ENCODE peak calls at places on chromosomes 12 and 14, in eight cellular contexts. P is prostate gland, Z is fibroblast of villous mesenchyme, E is progenitor cell of endocrine pancreas, G is GM12865, V is stomach, D is RWPE1, X is psoas muscle. B is an unnamed sample.

GRCh38 chr12:70628701-70629480 is 8.3 kb downstream of the PTPRB start:
- DNase-seq in Z (no peak), P (no peak), V (no peak), E (no peak), D (no peak), G (no peak), X (no peak), B (no peak)

GRCh38 chr14:52112336-52113018 is 43.6 kb upstream of the NID2 start:
- DNase-seq in E (no peak), X (no peak), Z (no peak), G (no peak), V (no peak), P (no peak), D (no peak), B (no peak)

GRCh38 chr12:49370539-49370938 is 3.3 kb downstream of the SPATS2 start:
- DNase-seq in X (no peak), E (no peak), V (no peak), Z (no peak), P (no peak), D (no peak), G (no peak), B (no peak)

GRCh38 chr14:68655961-68656360 is 136.9 kb downstream of the ZFP36L1 start:
- DNase-seq in G (peak), P (no peak), V (no peak), E (no peak), X (no peak), D (no peak), Z (no peak), B (no peak)

GRCh38 chr12:62158416-62159360 is 101.5 kb upstream of the USP15 start:
- DNase-seq in G (no peak), E (no peak), P (no peak), X (no peak), V (no peak), Z (peak), D (no peak), B (no peak)

GRCh38 chr12:53709671-53710070 is 17.6 kb downstream of the CALCOCO1 start:
- DNase-seq in X (no peak), Z (no peak), E (no peak), V (no peak), P (no peak), G (no peak), D (no peak), B (no peak)

GRCh38 chr12:52605542-52605941 is 4.3 kb upstream of the KRT72 start:
- DNase-seq in Z (no peak), G (no peak), E (no peak), X (no peak), P (no peak), V (no peak), D (no peak), B (no peak)

GRCh38 chr14:52463375-52463774 is 88.9 kb downstream of the TXNDC16 start:
- DNase-seq in V (no peak), D (no peak), Z (no peak), P (no peak), E (no peak), X (no peak), G (no peak), B (no peak)

GRCh38 chr14:106586098-106586704 is 1059.8 kb downstream of the TMEM121 start:
- DNase-seq in X (no peak), D (peak), V (peak), G (peak), Z (no peak), E (no peak), P (no peak), B (peak)

GRCh38 chr14:73462078-73462715 is 3.9 kb upstream of the NUMB start:
- DNase-seq in G (no peak), D (no peak), P (peak), X (no peak), E (no peak), V (peak), Z (peak), B (no peak)

GRCh38 chr14:23025181-23025788 is 9.4 kb downstream of the PSMB5 start:
- DNase-seq in Z (no peak), P (no peak), G (no peak), X (no peak), E (no peak), V (no peak), D (no peak), B (no peak)

GRCh38 chr14:74913393-74913792 is 9.7 kb downstream of the RPS6KL1 start:
- DNase-seq in V (no peak), Z (no peak), D (no peak), E (no peak), G (no peak), X (no peak), P (no peak), B (no peak)

GRCh38 chr14:74912801-74913200 is 10.3 kb downstream of the RPS6KL1 start:
- DNase-seq in X (no peak), P (no peak), V (no peak), G (no peak), D (no peak), Z (no peak), E (no peak), B (no peak)

GRCh38 chr14:74915826-74916225 is 7.2 kb downstream of the RPS6KL1 start:
- DNase-seq in G (no peak), X (no peak), D (no peak), P (no peak), E (no peak), V (no peak), Z (no peak), B (no peak)

GRCh38 chr14:74915426-74915825 is 7.6 kb downstream of the RPS6KL1 start:
- DNase-seq in X (no peak), E (no peak), P (no peak), G (no peak), V (no peak), Z (no peak), D (no peak), B (no peak)

GRCh38 chr14:74913986-74914573 is 9.0 kb downstream of the RPS6KL1 start:
- DNase-seq in X (peak), G (peak), P (peak), E (peak), Z (peak), D (peak), V (peak), B (peak)
- TF ChIP-seq CTCF in X (peak), G (peak), P (peak), E (peak), Z (peak), D (peak), V (peak), B (peak)

GRCh38 chr12:6961278-6961694 is 9.2 kb downstream of the PHB2 start:
- DNase-seq in Z (peak), G (peak), X (peak), E (no peak), P (peak), V (peak), D (peak), B (peak)
- TF ChIP-seq CTCF in Z (no peak), G (no peak), X (no peak), E (no peak), P (no peak), V (no peak), D (no peak), B (no peak)

GRCh38 chr12:3468329-3468728 is 22.7 kb upstream of the PRMT8 start:
- DNase-seq in X (no peak), P (no peak), V (no peak), D (no peak), Z (no peak), G (no peak), E (no peak), B (no peak)
- TF ChIP-seq CTCF in X (no peak), P (no peak), V (no peak), D (no peak), Z (no peak), G (no peak), E (no peak), B (no peak)

GRCh38 chr12:128690641-128691040 is 133.1 kb downstream of the SLC15A4 start:
- DNase-seq in V (no peak), P (no peak), D (no peak), X (no peak), Z (no peak), E (no peak), G (no peak), B (no peak)
- TF ChIP-seq CTCF in V (no peak), P (no peak), D (no peak), X (no peak), Z (no peak), E (no peak), G (no peak), B (no peak)

DNA sequence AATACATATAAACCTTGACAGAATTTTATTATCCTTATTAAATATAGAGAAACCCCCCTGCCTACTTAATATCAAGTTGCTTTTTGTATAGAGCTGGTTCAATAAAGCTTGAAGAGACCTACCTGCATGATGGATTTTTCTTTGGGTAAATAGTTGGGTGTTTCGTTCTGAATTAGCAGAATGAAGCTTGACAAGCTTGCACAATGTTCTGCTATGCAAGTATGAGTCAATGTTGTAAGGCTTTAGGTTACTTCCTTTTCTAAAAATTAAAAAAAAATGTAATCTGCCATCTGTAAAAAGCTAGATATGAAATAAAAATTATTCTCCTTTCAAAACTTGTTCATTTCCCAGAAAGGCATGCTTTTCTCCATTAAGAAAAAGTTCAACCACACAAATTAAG is 1662.6 kb upstream of the SEL1L start:
- DNase-seq in E (no peak), X (no peak), G (no peak), P (no peak), D (no peak), Z (no peak), V (no peak), B (no peak)
- TF ChIP-seq CTCF in E (no peak), X (no peak), G (no peak), P (no peak), D (no peak), Z (no peak), V (no peak), B (no peak)

GRCh38 chr12:11892065-11892391 is 178.7 kb upstream of the BCL2L14 start:
- DNase-seq in X (no peak), Z (no peak), E (no peak), V (no peak), G (no peak), P (no peak), D (no peak), B (no peak)
- TF ChIP-seq CTCF in X (peak), Z (peak), E (peak), V (no peak), G (no peak), P (no peak), D (no peak), B (no peak)

GRCh38 chr14:92694807-92695206 is 53.6 kb downstream of the LGMN start:
- DNase-seq in Z (no peak), D (no peak), X (no peak), E (no peak), G (no peak), V (no peak), P (no peak), B (no peak)

GRCh38 chr14:92692822-92693226 is 55.6 kb downstream of the LGMN start:
- DNase-seq in Z (no peak), X (peak), V (peak), G (no peak), P (peak), E (no peak), D (no peak), B (no peak)

GRCh38 chr14:92693998-92694780 is 54.2 kb downstream of the LGMN start:
- DNase-seq in X (no peak), Z (no peak), V (no peak), E (no peak), D (no peak), P (no peak), G (no peak), B (no peak)

GRCh38 chr14:92696356-92696755 is 52.1 kb downstream of the LGMN start:
- DNase-seq in X (no peak), Z (no peak), V (no peak), D (no peak), G (no peak), E (no peak), P (no peak), B (no peak)

DNA sequence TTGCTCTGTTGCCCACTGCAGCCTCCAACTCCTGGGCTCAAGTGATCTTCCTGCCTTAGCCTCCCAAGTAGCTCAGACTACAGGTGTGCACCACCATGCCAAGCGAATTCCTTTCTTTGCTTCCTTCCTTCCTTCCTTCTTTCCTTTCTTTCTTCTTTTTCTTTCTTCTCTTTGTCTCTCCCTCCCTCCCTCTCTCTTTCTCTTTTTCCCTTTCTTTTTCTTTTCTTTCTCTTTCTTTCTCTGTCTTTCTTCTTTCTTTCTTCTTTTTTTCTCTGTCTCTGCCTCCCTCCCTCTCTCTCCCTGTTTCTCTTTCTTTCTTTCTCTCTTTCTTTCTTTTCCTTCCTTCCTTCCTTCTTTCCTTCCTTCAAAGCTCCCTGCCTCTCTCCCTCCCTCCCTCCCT is 52.9 kb downstream of the LGMN start:
- DNase-seq in V (no peak), X (no peak), E (no peak), G (no peak), D (no peak), Z (no peak), P (no peak), B (no peak)
- TF ChIP-seq CTCF in V (no peak), X (no peak), E (no peak), G (no peak), D (no peak), Z (no peak), P (no peak), B (no peak)

DNA sequence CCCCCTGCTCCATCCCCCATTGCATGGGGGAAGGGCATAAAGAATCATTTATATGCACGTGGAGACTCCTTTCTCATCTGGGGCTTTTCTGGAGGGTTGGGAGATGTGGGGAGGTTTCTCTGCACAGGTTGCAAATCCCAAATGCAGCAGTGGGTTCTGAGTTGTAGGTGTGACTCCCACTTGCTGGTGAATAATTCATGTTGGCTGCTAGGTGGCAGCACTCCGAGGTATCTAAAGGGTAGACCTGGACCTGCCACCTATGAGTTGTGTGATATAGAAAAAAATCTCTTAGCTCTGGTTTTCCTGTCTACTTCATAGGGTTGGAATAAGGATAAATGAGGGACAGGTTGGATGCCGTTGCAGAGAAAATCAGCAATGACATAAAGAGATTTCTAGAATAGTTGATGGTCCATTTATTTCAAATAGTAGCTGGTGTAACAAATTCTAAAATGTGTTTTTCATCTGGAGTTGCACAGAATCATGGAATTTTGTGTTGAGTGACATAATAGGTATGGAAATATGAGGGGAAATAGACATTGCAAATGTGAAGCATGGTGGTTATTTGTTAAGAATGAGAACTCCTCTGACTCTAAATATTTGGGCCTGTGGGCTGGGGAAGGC is 4.6 kb downstream of the MARCHF9 start:
- DNase-seq in X (no peak), G (peak), V (no peak), P (no peak), D (no peak), Z (no peak), E (no peak), B (peak)
- TF ChIP-seq CTCF in X (peak), G (peak), V (peak), P (peak), D (peak), Z (peak), E (peak), B (peak)

B was measured in GM20000.